ENCODE peak calls at places on chromosomes 1 and 21, in eight cellular contexts. One of them, this sample, is unnamed.

GRCh38 chr1:201396859-201397464 is 2.2 kb downstream of the LAD1 start:
- DNase-seq in stimulated activated CD4-positive, alpha-beta T cell treated with anti-CD3 and anti-CD28 coated beads, Interleukin-15, amount 100 ng/mL, for 48 hours: no peak
- DNase-seq in CD4-positive, alpha-beta memory T cell: no peak
- DNase-seq in transverse colon: peak; percentile 86
- DNase-seq in effector memory CD4-positive, alpha-beta T cell: no peak
- DNase-seq in thoracic aorta: no peak
- DNase-seq in caudate nucleus: no peak
- DNase-seq in activated CD4-positive, alpha-beta T cell treated with anti-CD3 and anti-CD28 coated beads, Interleukin-2, amount 10 ng/mL, durations not matched to agents 7 days and 5 days: no peak
- DNase-seq in this sample: peak; percentile 93

GRCh38 chr1:238115852-238116251 is 225.1 kb upstream of the ZP4 start:
- DNase-seq in stimulated activated CD4-positive, alpha-beta T cell treated with anti-CD3 and anti-CD28 coated beads, Interleukin-15, amount 100 ng/mL, for 48 hours: no peak
- DNase-seq in CD4-positive, alpha-beta memory T cell: no peak
- DNase-seq in transverse colon: no peak
- DNase-seq in effector memory CD4-positive, alpha-beta T cell: no peak
- DNase-seq in thoracic aorta: no peak
- DNase-seq in caudate nucleus: no peak
- DNase-seq in activated CD4-positive, alpha-beta T cell treated with anti-CD3 and anti-CD28 coated beads, Interleukin-2, amount 10 ng/mL, durations not matched to agents 7 days and 5 days: no peak
- DNase-seq in this sample: no peak

GRCh38 chr1:8384088-8384487 is 66.2 kb downstream of the SLC45A1 start:
- DNase-seq in stimulated activated CD4-positive, alpha-beta T cell treated with anti-CD3 and anti-CD28 coated beads, Interleukin-15, amount 100 ng/mL, for 48 hours: no peak
- DNase-seq in CD4-positive, alpha-beta memory T cell: no peak
- DNase-seq in transverse colon: no peak
- DNase-seq in effector memory CD4-positive, alpha-beta T cell: no peak
- DNase-seq in thoracic aorta: no peak
- DNase-seq in caudate nucleus: no peak
- DNase-seq in activated CD4-positive, alpha-beta T cell treated with anti-CD3 and anti-CD28 coated beads, Interleukin-2, amount 10 ng/mL, durations not matched to agents 7 days and 5 days: no peak
- DNase-seq in this sample: no peak

GRCh38 chr1:111735858-111736544 is 3.2 kb downstream of the INKA2 start:
- DNase-seq in stimulated activated CD4-positive, alpha-beta T cell treated with anti-CD3 and anti-CD28 coated beads, Interleukin-15, amount 100 ng/mL, for 48 hours: no peak
- DNase-seq in CD4-positive, alpha-beta memory T cell: no peak
- DNase-seq in transverse colon: no peak
- DNase-seq in effector memory CD4-positive, alpha-beta T cell: no peak
- DNase-seq in thoracic aorta: no peak
- DNase-seq in caudate nucleus: no peak
- DNase-seq in activated CD4-positive, alpha-beta T cell treated with anti-CD3 and anti-CD28 coated beads, Interleukin-2, amount 10 ng/mL, durations not matched to agents 7 days and 5 days: no peak
- DNase-seq in this sample: no peak

GRCh38 chr1:51843948-51844347 is 34.6 kb downstream of the NRDC start:
- DNase-seq in stimulated activated CD4-positive, alpha-beta T cell treated with anti-CD3 and anti-CD28 coated beads, Interleukin-15, amount 100 ng/mL, for 48 hours: peak; percentile 19
- DNase-seq in CD4-positive, alpha-beta memory T cell: no peak
- DNase-seq in transverse colon: no peak
- DNase-seq in effector memory CD4-positive, alpha-beta T cell: no peak
- DNase-seq in thoracic aorta: no peak
- DNase-seq in caudate nucleus: no peak
- DNase-seq in activated CD4-positive, alpha-beta T cell treated with anti-CD3 and anti-CD28 coated beads, Interleukin-2, amount 10 ng/mL, durations not matched to agents 7 days and 5 days: no peak
- DNase-seq in this sample: no peak

GRCh38 chr1:182617734-182618288 is 13.6 kb upstream of the RGS16 start:
- DNase-seq in stimulated activated CD4-positive, alpha-beta T cell treated with anti-CD3 and anti-CD28 coated beads, Interleukin-15, amount 100 ng/mL, for 48 hours: no peak
- DNase-seq in CD4-positive, alpha-beta memory T cell: no peak
- DNase-seq in transverse colon: no peak
- DNase-seq in effector memory CD4-positive, alpha-beta T cell: no peak
- DNase-seq in thoracic aorta: no peak
- DNase-seq in caudate nucleus: no peak
- DNase-seq in activated CD4-positive, alpha-beta T cell treated with anti-CD3 and anti-CD28 coated beads, Interleukin-2, amount 10 ng/mL, durations not matched to agents 7 days and 5 days: no peak
- DNase-seq in this sample: no peak

GRCh38 chr1:175673236-175674150 is 69.9 kb downstream of the TNR start:
- DNase-seq in stimulated activated CD4-positive, alpha-beta T cell treated with anti-CD3 and anti-CD28 coated beads, Interleukin-15, amount 100 ng/mL, for 48 hours: no peak
- DNase-seq in CD4-positive, alpha-beta memory T cell: no peak
- DNase-seq in transverse colon: no peak
- DNase-seq in effector memory CD4-positive, alpha-beta T cell: no peak
- DNase-seq in thoracic aorta: no peak
- DNase-seq in caudate nucleus: no peak
- DNase-seq in activated CD4-positive, alpha-beta T cell treated with anti-CD3 and anti-CD28 coated beads, Interleukin-2, amount 10 ng/mL, durations not matched to agents 7 days and 5 days: no peak
- DNase-seq in this sample: no peak

GRCh38 chr21:44521301-44521927 is 18.6 kb downstream of the KRTAP10-1 start:
- DNase-seq in stimulated activated CD4-positive, alpha-beta T cell treated with anti-CD3 and anti-CD28 coated beads, Interleukin-15, amount 100 ng/mL, for 48 hours: no peak
- DNase-seq in CD4-positive, alpha-beta memory T cell: no peak
- DNase-seq in transverse colon: no peak
- DNase-seq in effector memory CD4-positive, alpha-beta T cell: no peak
- DNase-seq in thoracic aorta: no peak
- DNase-seq in caudate nucleus: no peak
- DNase-seq in activated CD4-positive, alpha-beta T cell treated with anti-CD3 and anti-CD28 coated beads, Interleukin-2, amount 10 ng/mL, durations not matched to agents 7 days and 5 days: no peak
- DNase-seq in this sample: no peak

GRCh38 chr21:42056468-42056867 is 14.6 kb upstream of the UMODL1 start:
- DNase-seq in stimulated activated CD4-positive, alpha-beta T cell treated with anti-CD3 and anti-CD28 coated beads, Interleukin-15, amount 100 ng/mL, for 48 hours: no peak
- DNase-seq in CD4-positive, alpha-beta memory T cell: no peak
- DNase-seq in transverse colon: peak; percentile 47
- DNase-seq in effector memory CD4-positive, alpha-beta T cell: no peak
- DNase-seq in thoracic aorta: no peak
- DNase-seq in caudate nucleus: no peak
- DNase-seq in activated CD4-positive, alpha-beta T cell treated with anti-CD3 and anti-CD28 coated beads, Interleukin-2, amount 10 ng/mL, durations not matched to agents 7 days and 5 days: no peak
- DNase-seq in this sample: peak; percentile 42

GRCh38 chr1:169044296-169044695 is 62.2 kb upstream of the ATP1B1 start:
- DNase-seq in stimulated activated CD4-positive, alpha-beta T cell treated with anti-CD3 and anti-CD28 coated beads, Interleukin-15, amount 100 ng/mL, for 48 hours: no peak
- DNase-seq in CD4-positive, alpha-beta memory T cell: peak; percentile 46
- DNase-seq in transverse colon: no peak
- DNase-seq in effector memory CD4-positive, alpha-beta T cell: no peak
- DNase-seq in thoracic aorta: no peak
- DNase-seq in caudate nucleus: no peak
- DNase-seq in activated CD4-positive, alpha-beta T cell treated with anti-CD3 and anti-CD28 coated beads, Interleukin-2, amount 10 ng/mL, durations not matched to agents 7 days and 5 days: peak; percentile 72
- DNase-seq in this sample: peak; percentile 62

GRCh38 chr1:203580733-203581132 is 45.9 kb upstream of the ATP2B4 start:
- DNase-seq in stimulated activated CD4-positive, alpha-beta T cell treated with anti-CD3 and anti-CD28 coated beads, Interleukin-15, amount 100 ng/mL, for 48 hours: no peak
- DNase-seq in CD4-positive, alpha-beta memory T cell: no peak
- DNase-seq in transverse colon: no peak
- DNase-seq in effector memory CD4-positive, alpha-beta T cell: no peak
- DNase-seq in thoracic aorta: no peak
- DNase-seq in caudate nucleus: no peak
- DNase-seq in activated CD4-positive, alpha-beta T cell treated with anti-CD3 and anti-CD28 coated beads, Interleukin-2, amount 10 ng/mL, durations not matched to agents 7 days and 5 days: no peak
- DNase-seq in this sample: no peak

GRCh38 chr1:12772520-12772919 is 1.0 kb upstream of the PRAMEF12 start:
- DNase-seq in stimulated activated CD4-positive, alpha-beta T cell treated with anti-CD3 and anti-CD28 coated beads, Interleukin-15, amount 100 ng/mL, for 48 hours: no peak
- DNase-seq in CD4-positive, alpha-beta memory T cell: no peak
- DNase-seq in transverse colon: no peak
- DNase-seq in effector memory CD4-positive, alpha-beta T cell: no peak
- DNase-seq in thoracic aorta: no peak
- DNase-seq in caudate nucleus: no peak
- DNase-seq in activated CD4-positive, alpha-beta T cell treated with anti-CD3 and anti-CD28 coated beads, Interleukin-2, amount 10 ng/mL, durations not matched to agents 7 days and 5 days: no peak
- DNase-seq in this sample: no peak

GRCh38 chr1:34816332-34816731 is 23.5 kb downstream of the GJA4 start:
- DNase-seq in stimulated activated CD4-positive, alpha-beta T cell treated with anti-CD3 and anti-CD28 coated beads, Interleukin-15, amount 100 ng/mL, for 48 hours: no peak
- DNase-seq in CD4-positive, alpha-beta memory T cell: no peak
- DNase-seq in transverse colon: no peak
- DNase-seq in effector memory CD4-positive, alpha-beta T cell: no peak
- DNase-seq in thoracic aorta: no peak
- DNase-seq in caudate nucleus: no peak
- DNase-seq in activated CD4-positive, alpha-beta T cell treated with anti-CD3 and anti-CD28 coated beads, Interleukin-2, amount 10 ng/mL, durations not matched to agents 7 days and 5 days: no peak
- DNase-seq in this sample: no peak

GRCh38 chr1:8283058-8283884 is 34.6 kb upstream of the SLC45A1 start:
- DNase-seq in stimulated activated CD4-positive, alpha-beta T cell treated with anti-CD3 and anti-CD28 coated beads, Interleukin-15, amount 100 ng/mL, for 48 hours: peak; percentile 13
- DNase-seq in CD4-positive, alpha-beta memory T cell: no peak
- DNase-seq in transverse colon: peak; percentile 48
- DNase-seq in effector memory CD4-positive, alpha-beta T cell: no peak
- DNase-seq in thoracic aorta: no peak
- DNase-seq in caudate nucleus: no peak
- DNase-seq in activated CD4-positive, alpha-beta T cell treated with anti-CD3 and anti-CD28 coated beads, Interleukin-2, amount 10 ng/mL, durations not matched to agents 7 days and 5 days: no peak
- DNase-seq in this sample: peak; percentile 64

GRCh38 chr1:42931108-42931539 is 27.5 kb downstream of the SLC2A1 start:
- DNase-seq in stimulated activated CD4-positive, alpha-beta T cell treated with anti-CD3 and anti-CD28 coated beads, Interleukin-15, amount 100 ng/mL, for 48 hours: peak; percentile 24
- DNase-seq in CD4-positive, alpha-beta memory T cell: peak; percentile 67
- DNase-seq in transverse colon: peak; percentile 59
- DNase-seq in effector memory CD4-positive, alpha-beta T cell: peak; percentile 35
- DNase-seq in thoracic aorta: no peak
- DNase-seq in caudate nucleus: no peak
- DNase-seq in activated CD4-positive, alpha-beta T cell treated with anti-CD3 and anti-CD28 coated beads, Interleukin-2, amount 10 ng/mL, durations not matched to agents 7 days and 5 days: peak; percentile 71
- DNase-seq in this sample: peak; percentile 55

GRCh38 chr1:10714337-10715114 is 81.9 kb downstream of the CASZ1 start:
- DNase-seq in stimulated activated CD4-positive, alpha-beta T cell treated with anti-CD3 and anti-CD28 coated beads, Interleukin-15, amount 100 ng/mL, for 48 hours: no peak
- DNase-seq in CD4-positive, alpha-beta memory T cell: no peak
- DNase-seq in transverse colon: no peak
- DNase-seq in effector memory CD4-positive, alpha-beta T cell: no peak
- DNase-seq in thoracic aorta: no peak
- DNase-seq in caudate nucleus: no peak
- DNase-seq in activated CD4-positive, alpha-beta T cell treated with anti-CD3 and anti-CD28 coated beads, Interleukin-2, amount 10 ng/mL, durations not matched to agents 7 days and 5 days: no peak
- DNase-seq in this sample: no peak

GRCh38 chr1:12336436-12336835 is 106.6 kb downstream of the VPS13D start:
- DNase-seq in stimulated activated CD4-positive, alpha-beta T cell treated with anti-CD3 and anti-CD28 coated beads, Interleukin-15, amount 100 ng/mL, for 48 hours: no peak
- DNase-seq in CD4-positive, alpha-beta memory T cell: no peak
- DNase-seq in transverse colon: no peak
- DNase-seq in effector memory CD4-positive, alpha-beta T cell: no peak
- DNase-seq in thoracic aorta: no peak
- DNase-seq in caudate nucleus: no peak
- DNase-seq in activated CD4-positive, alpha-beta T cell treated with anti-CD3 and anti-CD28 coated beads, Interleukin-2, amount 10 ng/mL, durations not matched to agents 7 days and 5 days: no peak
- DNase-seq in this sample: no peak

GRCh38 chr1:53112271-53112774 is 30.1 kb downstream of the SLC1A7 start:
- DNase-seq in stimulated activated CD4-positive, alpha-beta T cell treated with anti-CD3 and anti-CD28 coated beads, Interleukin-15, amount 100 ng/mL, for 48 hours: no peak
- DNase-seq in CD4-positive, alpha-beta memory T cell: no peak
- DNase-seq in transverse colon: no peak
- DNase-seq in effector memory CD4-positive, alpha-beta T cell: no peak
- DNase-seq in thoracic aorta: no peak
- DNase-seq in caudate nucleus: no peak
- DNase-seq in activated CD4-positive, alpha-beta T cell treated with anti-CD3 and anti-CD28 coated beads, Interleukin-2, amount 10 ng/mL, durations not matched to agents 7 days and 5 days: no peak
- DNase-seq in this sample: peak; percentile 86

GRCh38 chr1:24921938-24922662 is 8.0 kb downstream of the RUNX3 start:
- DNase-seq in stimulated activated CD4-positive, alpha-beta T cell treated with anti-CD3 and anti-CD28 coated beads, Interleukin-15, amount 100 ng/mL, for 48 hours: no peak
- DNase-seq in CD4-positive, alpha-beta memory T cell: peak; percentile 70
- DNase-seq in transverse colon: no peak
- DNase-seq in effector memory CD4-positive, alpha-beta T cell: peak; percentile 45
- DNase-seq in thoracic aorta: no peak
- DNase-seq in caudate nucleus: no peak
- DNase-seq in activated CD4-positive, alpha-beta T cell treated with anti-CD3 and anti-CD28 coated beads, Interleukin-2, amount 10 ng/mL, durations not matched to agents 7 days and 5 days: no peak
- DNase-seq in this sample: no peak

GRCh38 chr1:193700710-193701355 is 514.4 kb upstream of the B3GALT2 start:
- DNase-seq in stimulated activated CD4-positive, alpha-beta T cell treated with anti-CD3 and anti-CD28 coated beads, Interleukin-15, amount 100 ng/mL, for 48 hours: no peak
- DNase-seq in CD4-positive, alpha-beta memory T cell: no peak
- DNase-seq in transverse colon: no peak
- DNase-seq in effector memory CD4-positive, alpha-beta T cell: no peak
- DNase-seq in thoracic aorta: no peak
- DNase-seq in caudate nucleus: no peak
- DNase-seq in activated CD4-positive, alpha-beta T cell treated with anti-CD3 and anti-CD28 coated beads, Interleukin-2, amount 10 ng/mL, durations not matched to agents 7 days and 5 days: no peak
- DNase-seq in this sample: no peak

GRCh38 chr1:212752256-212752933 is 39.2 kb downstream of the NSL1 start:
- DNase-seq in stimulated activated CD4-positive, alpha-beta T cell treated with anti-CD3 and anti-CD28 coated beads, Interleukin-15, amount 100 ng/mL, for 48 hours: no peak
- DNase-seq in CD4-positive, alpha-beta memory T cell: no peak
- DNase-seq in transverse colon: no peak
- DNase-seq in effector memory CD4-positive, alpha-beta T cell: no peak
- DNase-seq in thoracic aorta: no peak
- DNase-seq in caudate nucleus: no peak
- DNase-seq in activated CD4-positive, alpha-beta T cell treated with anti-CD3 and anti-CD28 coated beads, Interleukin-2, amount 10 ng/mL, durations not matched to agents 7 days and 5 days: no peak
- DNase-seq in this sample: no peak

GRCh38 chr1:232952514-232953175 is 2.2 kb downstream of the NTPCR start:
- DNase-seq in stimulated activated CD4-positive, alpha-beta T cell treated with anti-CD3 and anti-CD28 coated beads, Interleukin-15, amount 100 ng/mL, for 48 hours: no peak
- DNase-seq in CD4-positive, alpha-beta memory T cell: peak; percentile 7
- DNase-seq in transverse colon: peak; percentile 67
- DNase-seq in effector memory CD4-positive, alpha-beta T cell: no peak
- DNase-seq in thoracic aorta: no peak
- DNase-seq in caudate nucleus: no peak
- DNase-seq in activated CD4-positive, alpha-beta T cell treated with anti-CD3 and anti-CD28 coated beads, Interleukin-2, amount 10 ng/mL, durations not matched to agents 7 days and 5 days: peak; percentile 24
- DNase-seq in this sample: peak; percentile 71

GRCh38 chr21:18384771-18385170 is 18.8 kb downstream of the TMPRSS15 start:
- DNase-seq in stimulated activated CD4-positive, alpha-beta T cell treated with anti-CD3 and anti-CD28 coated beads, Interleukin-15, amount 100 ng/mL, for 48 hours: no peak
- DNase-seq in CD4-positive, alpha-beta memory T cell: no peak
- DNase-seq in transverse colon: no peak
- DNase-seq in effector memory CD4-positive, alpha-beta T cell: no peak
- DNase-seq in thoracic aorta: no peak
- DNase-seq in caudate nucleus: no peak
- DNase-seq in activated CD4-positive, alpha-beta T cell treated with anti-CD3 and anti-CD28 coated beads, Interleukin-2, amount 10 ng/mL, durations not matched to agents 7 days and 5 days: no peak
- DNase-seq in this sample: peak; percentile 53

GRCh38 chr1:160681067-160681890 is 30.3 kb downstream of the CD48 start:
- DNase-seq in stimulated activated CD4-positive, alpha-beta T cell treated with anti-CD3 and anti-CD28 coated beads, Interleukin-15, amount 100 ng/mL, for 48 hours: peak; percentile 88
- DNase-seq in CD4-positive, alpha-beta memory T cell: peak; percentile 85
- DNase-seq in transverse colon: peak; percentile 88
- DNase-seq in effector memory CD4-positive, alpha-beta T cell: peak; percentile 73
- DNase-seq in thoracic aorta: no peak
- DNase-seq in caudate nucleus: no peak
- DNase-seq in activated CD4-positive, alpha-beta T cell treated with anti-CD3 and anti-CD28 coated beads, Interleukin-2, amount 10 ng/mL, durations not matched to agents 7 days and 5 days: peak; percentile 90
- DNase-seq in this sample: peak; percentile 89

GRCh38 chr1:211088156-211088555 is 45.8 kb downstream of the KCNH1 start:
- DNase-seq in stimulated activated CD4-positive, alpha-beta T cell treated with anti-CD3 and anti-CD28 coated beads, Interleukin-15, amount 100 ng/mL, for 48 hours: no peak
- DNase-seq in CD4-positive, alpha-beta memory T cell: no peak
- DNase-seq in transverse colon: no peak
- DNase-seq in effector memory CD4-positive, alpha-beta T cell: no peak
- DNase-seq in thoracic aorta: no peak
- DNase-seq in caudate nucleus: no peak
- DNase-seq in activated CD4-positive, alpha-beta T cell treated with anti-CD3 and anti-CD28 coated beads, Interleukin-2, amount 10 ng/mL, durations not matched to agents 7 days and 5 days: no peak
- DNase-seq in this sample: no peak

GRCh38 chr1:57041901-57042300 is 76.1 kb upstream of the C8B start:
- DNase-seq in stimulated activated CD4-positive, alpha-beta T cell treated with anti-CD3 and anti-CD28 coated beads, Interleukin-15, amount 100 ng/mL, for 48 hours: no peak
- DNase-seq in CD4-positive, alpha-beta memory T cell: no peak
- DNase-seq in transverse colon: no peak
- DNase-seq in effector memory CD4-positive, alpha-beta T cell: no peak
- DNase-seq in thoracic aorta: no peak
- DNase-seq in caudate nucleus: no peak
- DNase-seq in activated CD4-positive, alpha-beta T cell treated with anti-CD3 and anti-CD28 coated beads, Interleukin-2, amount 10 ng/mL, durations not matched to agents 7 days and 5 days: no peak
- DNase-seq in this sample: peak; percentile 12

GRCh38 chr21:16169102-16169511 is 439.3 kb downstream of the USP25 start:
- DNase-seq in stimulated activated CD4-positive, alpha-beta T cell treated with anti-CD3 and anti-CD28 coated beads, Interleukin-15, amount 100 ng/mL, for 48 hours: no peak
- DNase-seq in CD4-positive, alpha-beta memory T cell: no peak
- DNase-seq in transverse colon: no peak
- DNase-seq in effector memory CD4-positive, alpha-beta T cell: no peak
- DNase-seq in thoracic aorta: no peak
- DNase-seq in caudate nucleus: no peak
- DNase-seq in activated CD4-positive, alpha-beta T cell treated with anti-CD3 and anti-CD28 coated beads, Interleukin-2, amount 10 ng/mL, durations not matched to agents 7 days and 5 days: no peak
- DNase-seq in this sample: no peak

GRCh38 chr1:155196103-155196892 is 11.4 kb downstream of the THBS3 start:
- DNase-seq in stimulated activated CD4-positive, alpha-beta T cell treated with anti-CD3 and anti-CD28 coated beads, Interleukin-15, amount 100 ng/mL, for 48 hours: no peak
- DNase-seq in CD4-positive, alpha-beta memory T cell: no peak
- DNase-seq in transverse colon: no peak
- DNase-seq in effector memory CD4-positive, alpha-beta T cell: no peak
- DNase-seq in thoracic aorta: no peak
- DNase-seq in caudate nucleus: peak; percentile 57
- DNase-seq in activated CD4-positive, alpha-beta T cell treated with anti-CD3 and anti-CD28 coated beads, Interleukin-2, amount 10 ng/mL, durations not matched to agents 7 days and 5 days: no peak
- DNase-seq in this sample: no peak

GRCh38 chr21:43684424-43684823 is 25.1 kb downstream of the RRP1B start:
- DNase-seq in stimulated activated CD4-positive, alpha-beta T cell treated with anti-CD3 and anti-CD28 coated beads, Interleukin-15, amount 100 ng/mL, for 48 hours: no peak
- DNase-seq in CD4-positive, alpha-beta memory T cell: no peak
- DNase-seq in transverse colon: no peak
- DNase-seq in effector memory CD4-positive, alpha-beta T cell: no peak
- DNase-seq in thoracic aorta: no peak
- DNase-seq in caudate nucleus: no peak
- DNase-seq in activated CD4-positive, alpha-beta T cell treated with anti-CD3 and anti-CD28 coated beads, Interleukin-2, amount 10 ng/mL, durations not matched to agents 7 days and 5 days: no peak
- DNase-seq in this sample: no peak

GRCh38 chr1:75632350-75632949 is 21.5 kb upstream of the SLC44A5 start:
- DNase-seq in stimulated activated CD4-positive, alpha-beta T cell treated with anti-CD3 and anti-CD28 coated beads, Interleukin-15, amount 100 ng/mL, for 48 hours: no peak
- DNase-seq in CD4-positive, alpha-beta memory T cell: no peak
- DNase-seq in transverse colon: no peak
- DNase-seq in effector memory CD4-positive, alpha-beta T cell: no peak
- DNase-seq in thoracic aorta: no peak
- DNase-seq in caudate nucleus: no peak
- DNase-seq in activated CD4-positive, alpha-beta T cell treated with anti-CD3 and anti-CD28 coated beads, Interleukin-2, amount 10 ng/mL, durations not matched to agents 7 days and 5 days: no peak
- DNase-seq in this sample: peak; percentile 20

GRCh38 chr1:155322571-155322952 is 1.9 kb downstream of the RUSC1 start:
- DNase-seq in stimulated activated CD4-positive, alpha-beta T cell treated with anti-CD3 and anti-CD28 coated beads, Interleukin-15, amount 100 ng/mL, for 48 hours: no peak
- DNase-seq in CD4-positive, alpha-beta memory T cell: no peak
- DNase-seq in transverse colon: no peak
- DNase-seq in effector memory CD4-positive, alpha-beta T cell: no peak
- DNase-seq in thoracic aorta: no peak
- DNase-seq in caudate nucleus: no peak
- DNase-seq in activated CD4-positive, alpha-beta T cell treated with anti-CD3 and anti-CD28 coated beads, Interleukin-2, amount 10 ng/mL, durations not matched to agents 7 days and 5 days: no peak
- DNase-seq in this sample: no peak

GRCh38 chr1:94755675-94756074 is 64.5 kb upstream of the SLC44A3 start:
- DNase-seq in stimulated activated CD4-positive, alpha-beta T cell treated with anti-CD3 and anti-CD28 coated beads, Interleukin-15, amount 100 ng/mL, for 48 hours: no peak
- DNase-seq in CD4-positive, alpha-beta memory T cell: no peak
- DNase-seq in transverse colon: no peak
- DNase-seq in effector memory CD4-positive, alpha-beta T cell: no peak
- DNase-seq in thoracic aorta: no peak
- DNase-seq in caudate nucleus: no peak
- DNase-seq in activated CD4-positive, alpha-beta T cell treated with anti-CD3 and anti-CD28 coated beads, Interleukin-2, amount 10 ng/mL, durations not matched to agents 7 days and 5 days: peak; percentile 9
- DNase-seq in this sample: no peak

GRCh38 chr1:110048923-110049601 is 14.6 kb downstream of the STRIP1 start:
- DNase-seq in stimulated activated CD4-positive, alpha-beta T cell treated with anti-CD3 and anti-CD28 coated beads, Interleukin-15, amount 100 ng/mL, for 48 hours: no peak
- DNase-seq in CD4-positive, alpha-beta memory T cell: no peak
- DNase-seq in transverse colon: peak; percentile 28
- DNase-seq in effector memory CD4-positive, alpha-beta T cell: no peak
- DNase-seq in thoracic aorta: no peak
- DNase-seq in caudate nucleus: no peak
- DNase-seq in activated CD4-positive, alpha-beta T cell treated with anti-CD3 and anti-CD28 coated beads, Interleukin-2, amount 10 ng/mL, durations not matched to agents 7 days and 5 days: no peak
- DNase-seq in this sample: peak; percentile 95

GRCh38 chr1:43981135-43981491 is 2.1 kb downstream of the B4GALT2 start:
- DNase-seq in stimulated activated CD4-positive, alpha-beta T cell treated with anti-CD3 and anti-CD28 coated beads, Interleukin-15, amount 100 ng/mL, for 48 hours: no peak
- DNase-seq in CD4-positive, alpha-beta memory T cell: no peak
- DNase-seq in transverse colon: peak; percentile 79
- DNase-seq in effector memory CD4-positive, alpha-beta T cell: no peak
- DNase-seq in thoracic aorta: no peak
- DNase-seq in caudate nucleus: no peak
- DNase-seq in activated CD4-positive, alpha-beta T cell treated with anti-CD3 and anti-CD28 coated beads, Interleukin-2, amount 10 ng/mL, durations not matched to agents 7 days and 5 days: no peak
- DNase-seq in this sample: peak; percentile 51